ENCODE peak calls at places on chromosome 22, in eight cellular contexts. One of them, this sample, is unnamed.

GRCh38 chr22:47626428-47627390 is 864.3 kb downstream of the TBC1D22A start:
- DNase-seq in psoas muscle: no peak
- DNase-seq in upper lobe of right lung: peak; percentile 31
- DNase-seq in heart left ventricle: no peak
- DNase-seq in fibroblast of lung: no peak
- DNase-seq in PC-3: peak; percentile 5
- DNase-seq in pancreas: no peak
- DNase-seq in neural progenitor cell: no peak
- DNase-seq in this sample: no peak

GRCh38 chr22:28995551-28995950 is 66.1 kb downstream of the C22orf31 start:
- DNase-seq in PC-3: no peak
- DNase-seq in heart left ventricle: no peak
- DNase-seq in neural progenitor cell: no peak
- DNase-seq in fibroblast of lung: no peak
- DNase-seq in pancreas: no peak
- DNase-seq in upper lobe of right lung: no peak
- DNase-seq in psoas muscle: no peak
- DNase-seq in this sample: no peak

GRCh38 chr22:40156001-40156516 is 21.7 kb upstream of the TNRC6B start:
- DNase-seq in fibroblast of lung: peak; percentile 68
- DNase-seq in neural progenitor cell: no peak
- DNase-seq in pancreas: peak; percentile 58
- DNase-seq in upper lobe of right lung: no peak
- DNase-seq in PC-3: peak; percentile 87
- DNase-seq in heart left ventricle: peak; percentile 33
- DNase-seq in psoas muscle: peak; percentile 21
- DNase-seq in this sample: no peak

GRCh38 chr22:46679711-46680269 is 58.3 kb downstream of the CERK start:
- DNase-seq in pancreas: no peak
- DNase-seq in upper lobe of right lung: no peak
- DNase-seq in neural progenitor cell: no peak
- DNase-seq in PC-3: no peak
- DNase-seq in psoas muscle: no peak
- DNase-seq in heart left ventricle: no peak
- DNase-seq in fibroblast of lung: no peak
- DNase-seq in this sample: no peak

GRCh38 chr22:46085831-46086576 is 64.3 kb upstream of the PPARA start:
- DNase-seq in pancreas: peak; percentile 75
- DNase-seq in upper lobe of right lung: peak; percentile 93
- DNase-seq in heart left ventricle: peak; percentile 92
- DNase-seq in psoas muscle: peak; percentile 91
- DNase-seq in PC-3: peak; percentile 90
- DNase-seq in neural progenitor cell: no peak
- DNase-seq in fibroblast of lung: peak; percentile 86
- DNase-seq in this sample: no peak

GRCh38 chr22:25482868-25483639 is 81.4 kb upstream of the GRK3 start:
- DNase-seq in upper lobe of right lung: no peak
- DNase-seq in PC-3: no peak
- DNase-seq in pancreas: no peak
- DNase-seq in heart left ventricle: peak; percentile 58
- DNase-seq in fibroblast of lung: no peak
- DNase-seq in psoas muscle: no peak
- DNase-seq in neural progenitor cell: no peak
- DNase-seq in this sample: peak; percentile 14

GRCh38 chr22:45233386-45233785 is 7.3 kb downstream of the KIAA0930 start:
- DNase-seq in fibroblast of lung: no peak
- DNase-seq in pancreas: no peak
- DNase-seq in upper lobe of right lung: no peak
- DNase-seq in PC-3: no peak
- DNase-seq in neural progenitor cell: no peak
- DNase-seq in psoas muscle: no peak
- DNase-seq in heart left ventricle: peak; percentile 19
- DNase-seq in this sample: no peak

GRCh38 chr22:26610072-26610958 is 7.5 kb downstream of the CRYBB1 start:
- DNase-seq in upper lobe of right lung: no peak
- DNase-seq in neural progenitor cell: no peak
- DNase-seq in fibroblast of lung: peak; percentile 97
- DNase-seq in PC-3: peak; percentile 73
- DNase-seq in heart left ventricle: no peak
- DNase-seq in psoas muscle: peak; percentile 36
- DNase-seq in pancreas: no peak
- DNase-seq in this sample: peak; percentile 64

GRCh38 chr22:36384766-36385400 is 2.9 kb downstream of the MYH9 start:
- DNase-seq in PC-3: no peak
- DNase-seq in fibroblast of lung: peak; percentile 50
- DNase-seq in upper lobe of right lung: no peak
- DNase-seq in pancreas: no peak
- DNase-seq in heart left ventricle: no peak
- DNase-seq in psoas muscle: no peak
- DNase-seq in neural progenitor cell: peak; percentile 79
- DNase-seq in this sample: no peak

GRCh38 chr22:36379593-36380361 is 8.0 kb downstream of the MYH9 start:
- DNase-seq in psoas muscle: peak; percentile 33
- DNase-seq in upper lobe of right lung: no peak
- DNase-seq in PC-3: peak; percentile 45
- DNase-seq in fibroblast of lung: peak; percentile 64
- DNase-seq in neural progenitor cell: no peak
- DNase-seq in pancreas: no peak
- DNase-seq in heart left ventricle: peak; percentile 57
- DNase-seq in this sample: no peak

GRCh38 chr22:36378080-36378788 is 9.5 kb downstream of the MYH9 start:
- DNase-seq in upper lobe of right lung: no peak
- DNase-seq in pancreas: no peak
- DNase-seq in heart left ventricle: no peak
- DNase-seq in fibroblast of lung: no peak
- DNase-seq in psoas muscle: no peak
- DNase-seq in PC-3: no peak
- DNase-seq in neural progenitor cell: no peak
- DNase-seq in this sample: no peak

GRCh38 chr22:36383110-36383581 is 4.6 kb downstream of the MYH9 start:
- DNase-seq in heart left ventricle: no peak
- DNase-seq in pancreas: no peak
- DNase-seq in fibroblast of lung: peak; percentile 98
- DNase-seq in PC-3: peak; percentile 87
- DNase-seq in upper lobe of right lung: no peak
- DNase-seq in psoas muscle: no peak
- DNase-seq in neural progenitor cell: no peak
- DNase-seq in this sample: no peak

GRCh38 chr22:36381513-36382079 is 6.2 kb downstream of the MYH9 start:
- DNase-seq in neural progenitor cell: no peak
- DNase-seq in fibroblast of lung: no peak
- DNase-seq in psoas muscle: no peak
- DNase-seq in upper lobe of right lung: no peak
- DNase-seq in heart left ventricle: no peak
- DNase-seq in pancreas: no peak
- DNase-seq in PC-3: peak; percentile 1
- DNase-seq in this sample: no peak
- H3K27ac ChIP-seq in neural progenitor cell: no peak overlapping the region
- H3K27ac ChIP-seq in fibroblast of lung: no peak overlapping the region
- H3K27ac ChIP-seq in psoas muscle: no peak overlapping the region
- H3K27ac ChIP-seq in upper lobe of right lung: peak overlapping the region; percentile 63
- H3K27ac ChIP-seq in heart left ventricle: peak overlapping the region; percentile 9
- H3K27ac ChIP-seq in pancreas: peak overlapping the region; percentile 62
- H3K27ac ChIP-seq in PC-3: no peak overlapping the region
- H3K27ac ChIP-seq in this sample: no peak overlapping the region

GRCh38 chr22:30004101-30004500 is 76.2 kb upstream of the HORMAD2 start:
- DNase-seq in fibroblast of lung: peak; percentile 20
- DNase-seq in upper lobe of right lung: no peak
- DNase-seq in neural progenitor cell: no peak
- DNase-seq in heart left ventricle: no peak
- DNase-seq in pancreas: no peak
- DNase-seq in psoas muscle: no peak
- DNase-seq in PC-3: no peak
- DNase-seq in this sample: no peak

GRCh38 chr22:30007361-30007760 is 72.9 kb upstream of the HORMAD2 start:
- DNase-seq in psoas muscle: no peak
- DNase-seq in neural progenitor cell: no peak
- DNase-seq in fibroblast of lung: no peak
- DNase-seq in heart left ventricle: no peak
- DNase-seq in PC-3: no peak
- DNase-seq in pancreas: no peak
- DNase-seq in upper lobe of right lung: no peak
- DNase-seq in this sample: no peak

GRCh38 chr22:30002861-30003489 is 77.3 kb upstream of the HORMAD2 start:
- DNase-seq in fibroblast of lung: no peak
- DNase-seq in upper lobe of right lung: no peak
- DNase-seq in psoas muscle: no peak
- DNase-seq in neural progenitor cell: no peak
- DNase-seq in PC-3: no peak
- DNase-seq in heart left ventricle: no peak
- DNase-seq in pancreas: no peak
- DNase-seq in this sample: no peak

GRCh38 chr22:30004689-30005088 is 75.6 kb upstream of the HORMAD2 start:
- DNase-seq in heart left ventricle: no peak
- DNase-seq in neural progenitor cell: no peak
- DNase-seq in fibroblast of lung: peak; percentile 19
- DNase-seq in psoas muscle: no peak
- DNase-seq in PC-3: no peak
- DNase-seq in upper lobe of right lung: no peak
- DNase-seq in pancreas: no peak
- DNase-seq in this sample: no peak

DNA sequence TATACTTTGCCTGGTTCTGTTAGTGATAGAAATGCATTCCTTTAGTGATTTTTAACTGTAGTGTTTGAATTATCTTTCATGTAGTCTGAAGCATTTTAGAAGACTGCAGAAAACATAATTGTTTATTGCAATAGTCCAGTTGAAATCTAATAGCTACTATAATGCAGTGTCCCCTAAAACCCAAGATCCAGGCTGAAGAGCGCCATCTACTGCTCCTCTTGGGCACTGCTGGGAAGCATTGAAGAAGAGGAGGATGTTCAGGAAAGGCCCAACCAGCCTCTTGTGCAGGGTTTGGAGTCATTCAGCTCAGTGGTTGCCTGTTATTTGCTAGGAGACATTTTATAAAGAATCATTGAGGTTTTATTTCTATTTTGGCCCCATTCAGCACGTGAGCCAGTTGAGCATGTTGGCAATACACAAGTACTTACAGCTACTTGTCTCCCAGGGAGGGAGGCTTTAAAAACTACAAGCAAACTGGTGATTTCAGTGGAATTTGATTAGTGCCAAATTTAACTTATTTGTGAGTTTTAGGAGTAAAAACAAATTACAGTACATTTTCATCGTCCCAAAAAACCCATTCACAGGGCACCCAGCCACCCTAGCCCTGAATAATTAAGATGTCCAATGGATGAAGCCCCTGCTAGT is 74.9 kb upstream of the HORMAD2 start:
- DNase-seq in neural progenitor cell: peak; percentile 71
- DNase-seq in upper lobe of right lung: peak; percentile 75
- DNase-seq in psoas muscle: peak; percentile 73
- DNase-seq in pancreas: peak; percentile 85
- DNase-seq in fibroblast of lung: peak; percentile 43
- DNase-seq in PC-3: peak; percentile 84
- DNase-seq in heart left ventricle: no peak
- DNase-seq in this sample: peak; percentile 84
- TF ChIP-seq CTCF in neural progenitor cell: peak; percentile 100
- TF ChIP-seq CTCF in upper lobe of right lung: peak; percentile 95
- TF ChIP-seq CTCF in psoas muscle: peak; percentile 96
- TF ChIP-seq CTCF in pancreas: peak; percentile 87
- TF ChIP-seq CTCF in fibroblast of lung: peak; percentile 99
- TF ChIP-seq CTCF in PC-3: peak; percentile 93
- TF ChIP-seq CTCF in heart left ventricle: peak; percentile 96
- TF ChIP-seq CTCF in this sample: peak; percentile 96

DNA sequence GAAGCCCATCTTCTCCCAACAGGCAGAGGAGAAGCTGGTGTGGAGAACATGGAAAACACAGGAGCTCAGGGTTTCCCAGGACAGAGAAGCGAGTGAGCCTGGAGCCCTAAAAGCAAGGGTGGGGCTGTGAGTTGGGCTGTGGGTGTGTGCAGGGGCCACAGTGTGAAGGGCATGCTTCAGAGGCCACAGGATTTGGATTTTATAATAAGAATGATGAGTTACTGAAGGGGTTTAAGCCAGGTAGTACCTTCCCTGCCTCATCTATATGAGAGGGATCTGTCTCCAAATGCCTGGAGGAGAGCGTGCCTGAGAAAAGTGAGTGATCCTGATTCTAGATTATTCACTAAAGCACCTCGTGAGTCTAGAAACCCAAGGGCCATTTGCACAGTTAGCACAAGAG is 106.8 kb downstream of the VPREB1 start:
- DNase-seq in psoas muscle: no peak
- DNase-seq in neural progenitor cell: no peak
- DNase-seq in fibroblast of lung: no peak
- DNase-seq in upper lobe of right lung: no peak
- DNase-seq in heart left ventricle: no peak
- DNase-seq in PC-3: no peak
- DNase-seq in pancreas: no peak
- DNase-seq in this sample: no peak
- H3K27ac ChIP-seq in psoas muscle: no peak overlapping the region
- H3K27ac ChIP-seq in neural progenitor cell: no peak overlapping the region
- H3K27ac ChIP-seq in fibroblast of lung: no peak overlapping the region
- H3K27ac ChIP-seq in upper lobe of right lung: no peak overlapping the region
- H3K27ac ChIP-seq in heart left ventricle: no peak overlapping the region
- H3K27ac ChIP-seq in PC-3: no peak overlapping the region
- H3K27ac ChIP-seq in pancreas: no peak overlapping the region
- H3K27ac ChIP-seq in this sample: no peak overlapping the region

GRCh38 chr22:19120829-19121630 is 1.2 kb downstream of the DGCR2 start:
- DNase-seq in psoas muscle: no peak
- DNase-seq in fibroblast of lung: peak; percentile 67
- DNase-seq in PC-3: peak; percentile 76
- DNase-seq in heart left ventricle: peak; percentile 33
- DNase-seq in pancreas: no peak
- DNase-seq in neural progenitor cell: peak; percentile 46
- DNase-seq in upper lobe of right lung: peak; percentile 79
- DNase-seq in this sample: no peak

GRCh38 chr22:19122752-19123492 is 710 bp upstream of the DGCR2 start:
- DNase-seq in psoas muscle: no peak
- DNase-seq in neural progenitor cell: no peak
- DNase-seq in PC-3: no peak
- DNase-seq in fibroblast of lung: peak; percentile 17
- DNase-seq in pancreas: no peak
- DNase-seq in upper lobe of right lung: no peak
- DNase-seq in heart left ventricle: no peak
- DNase-seq in this sample: no peak

GRCh38 chr22:19122143-19122751 is at the start of gene DGCR2:
- DNase-seq in upper lobe of right lung: peak; percentile 99
- DNase-seq in pancreas: peak; percentile 99
- DNase-seq in neural progenitor cell: peak; percentile 100
- DNase-seq in PC-3: peak; percentile 91
- DNase-seq in psoas muscle: peak; percentile 97
- DNase-seq in heart left ventricle: peak; percentile 97
- DNase-seq in fibroblast of lung: peak; percentile 93
- DNase-seq in this sample: peak; percentile 96

GRCh38 chr22:19119949-19120348 is 2.3 kb downstream of the DGCR2 start:
- DNase-seq in neural progenitor cell: no peak
- DNase-seq in heart left ventricle: peak; percentile 9
- DNase-seq in upper lobe of right lung: no peak
- DNase-seq in pancreas: no peak
- DNase-seq in PC-3: no peak
- DNase-seq in fibroblast of lung: no peak
- DNase-seq in psoas muscle: no peak
- DNase-seq in this sample: no peak

DNA sequence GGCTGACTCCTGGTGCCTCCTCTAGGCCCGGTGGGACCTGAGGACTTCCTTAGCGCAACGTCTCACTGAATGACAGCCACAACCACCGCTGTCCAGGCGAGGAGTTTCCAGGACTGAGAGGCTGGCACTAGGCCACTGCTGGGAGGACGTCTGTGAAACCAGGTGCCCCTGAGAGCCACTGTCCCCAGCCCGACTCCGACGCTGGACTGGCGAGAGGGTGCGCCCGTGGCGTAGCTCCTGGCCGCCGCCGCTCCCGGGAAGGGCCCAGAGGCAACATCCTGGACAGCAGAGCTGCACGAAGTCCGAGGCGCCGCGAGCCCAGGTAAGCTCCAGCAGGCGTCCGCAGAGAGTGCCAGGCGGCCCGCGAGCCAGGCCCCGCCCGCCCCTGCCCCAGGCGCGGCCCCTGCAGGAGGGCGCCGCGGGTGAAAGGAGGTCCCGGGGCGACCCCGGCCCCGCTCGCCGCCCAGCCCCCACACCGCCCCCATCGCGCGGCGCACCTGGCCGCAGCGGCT is 525 bp downstream of the DGCR2 start:
- DNase-seq in fibroblast of lung: peak; percentile 44
- DNase-seq in heart left ventricle: peak; percentile 78
- DNase-seq in PC-3: peak; percentile 22
- DNase-seq in pancreas: peak; percentile 83
- DNase-seq in upper lobe of right lung: peak; percentile 84
- DNase-seq in neural progenitor cell: peak; percentile 74
- DNase-seq in psoas muscle: peak; percentile 74
- DNase-seq in this sample: peak; percentile 24
- TF ChIP-seq CTCF in fibroblast of lung: no peak
- TF ChIP-seq CTCF in heart left ventricle: no peak
- TF ChIP-seq CTCF in PC-3: no peak
- TF ChIP-seq CTCF in pancreas: no peak
- TF ChIP-seq CTCF in upper lobe of right lung: no peak
- TF ChIP-seq CTCF in neural progenitor cell: no peak
- TF ChIP-seq CTCF in psoas muscle: no peak
- TF ChIP-seq CTCF in this sample: no peak

This sample was measured in dorsolateral prefrontal cortex.